ENCODE peak calls at places on chromosomes 4 and X, in five cellular contexts. I, A, X, L and B are unnamed samples.

GRCh38 chr4:39770969-39771724 is 73.2 kb downstream of the UBE2K start:
- DNase-seq in I (no peak), A (no peak), X (no peak), L (no peak), B (no peak)

GRCh38 chr4:88352062-88352461 is 26.6 kb upstream of the HERC6 start:
- DNase-seq in I (peak), A (no peak), X (no peak), L (no peak), B (no peak)

GRCh38 chrX:10832103-10832502 is 211.7 kb upstream of the MID1 start:
- DNase-seq in I (no peak), A (no peak), X (no peak), L (no peak), B (no peak)

GRCh38 chr4:102730968-102731533 is 29.7 kb downstream of the MANBA start:
- DNase-seq in I (no peak), A (no peak), X (no peak), L (no peak), B (no peak)

GRCh38 chr4:123819362-123820035 is 422.9 kb downstream of the SPRY1 start:
- DNase-seq in I (peak), A (no peak), X (no peak), L (no peak), B (no peak)

GRCh38 chr4:114087596-114088230 is 108.3 kb upstream of the ARSJ start:
- DNase-seq in I (no peak), A (no peak), X (no peak), L (no peak), B (no peak)

GRCh38 chrX:48769230-48769629 is 7.7 kb downstream of the GLOD5 start:
- DNase-seq in I (no peak), A (no peak), X (no peak), L (no peak), B (no peak)

GRCh38 chr4:145619639-145619996 is 433 bp downstream of the MMAA start:
- DNase-seq in I (peak), A (peak), X (no peak), L (no peak), B (no peak)

GRCh38 chrX:19721726-19722370 is 165.6 kb downstream of the SH3KBP1 start:
- DNase-seq in I (no peak), A (no peak), X (no peak), L (no peak), B (no peak)

GRCh38 chr4:103996059-103996458 is 276.3 kb upstream of the TACR3 start:
- DNase-seq in I (peak), A (no peak), X (no peak), L (no peak), B (peak)

GRCh38 chr4:86653237-86653865 is 59.2 kb downstream of the PTPN13 start:
- DNase-seq in I (no peak), A (no peak), X (no peak), L (no peak), B (no peak)

GRCh38 chrX:154308108-154308946 is 12.7 kb downstream of the TKTL1 start:
- DNase-seq in I (peak), A (peak), X (peak), L (no peak), B (peak)

GRCh38 chr4:183838987-183839712 is 66.0 kb upstream of the STOX2 start:
- DNase-seq in I (peak), A (no peak), X (no peak), L (no peak), B (no peak)

GRCh38 chrX:20067709-20068315 is 48.9 kb downstream of the MAP7D2 start:
- DNase-seq in I (peak), A (no peak), X (no peak), L (peak), B (peak)

GRCh38 chr4:19497692-19498091 is 754.0 kb upstream of the SLIT2 start:
- DNase-seq in I (no peak), A (no peak), X (no peak), L (no peak), B (no peak)

GRCh38 chr4:1480720-1481119 is 74.5 kb upstream of the NKX1-1 start:
- DNase-seq in I (no peak), A (no peak), X (no peak), L (no peak), B (no peak)